ENCODE peak calls at places on chromosomes 12 and 14, in ten cellular contexts. One of them, this sample, is unnamed.

GRCh38 chr12:50195832-50196231 is 28.7 kb upstream of the CERS5 start:
- DNase-seq in LoVo: no peak
- DNase-seq in NCI-H460: no peak
- DNase-seq in H7: no peak
- DNase-seq in NCI-H345: no peak
- DNase-seq in AG20443: peak; percentile 15
- DNase-seq in activated T-helper 2 cell treated with anti-CD3 and anti-CD28 coated beads, Interferon-gamma antibody, Interleukin-2, Interleukin-4, amounts not matched to agents 10 μg/mL and 5 μg/mL and 100 μg/mL, durations not matched to agents 14 hours and 24 hours and 36 hours: no peak
- DNase-seq in omental fat pad: no peak
- DNase-seq in activated naive CD4-positive, alpha-beta T cell treated with anti-CD3 and anti-CD28 coated beads for 36 hours: no peak
- DNase-seq in fibroblast of the aortic adventitia: no peak
- DNase-seq in this sample: no peak

GRCh38 chr14:51554339-51554920 is 97.3 kb upstream of the FRMD6 start:
- DNase-seq in omental fat pad: no peak
- DNase-seq in LoVo: peak; percentile 15
- DNase-seq in NCI-H345: no peak
- DNase-seq in H7: no peak
- DNase-seq in AG20443: peak; percentile 84
- DNase-seq in activated T-helper 2 cell treated with anti-CD3 and anti-CD28 coated beads, Interferon-gamma antibody, Interleukin-2, Interleukin-4, amounts not matched to agents 10 μg/mL and 5 μg/mL and 100 μg/mL, durations not matched to agents 14 hours and 24 hours and 36 hours: no peak
- DNase-seq in NCI-H460: peak; percentile 55
- DNase-seq in activated naive CD4-positive, alpha-beta T cell treated with anti-CD3 and anti-CD28 coated beads for 36 hours: no peak
- DNase-seq in fibroblast of the aortic adventitia: peak; percentile 80
- DNase-seq in this sample: peak; percentile 95

GRCh38 chr14:102913341-102914211 is 8.9 kb upstream of the AMN start:
- DNase-seq in H7: peak; percentile 80
- DNase-seq in NCI-H345: no peak
- DNase-seq in activated T-helper 2 cell treated with anti-CD3 and anti-CD28 coated beads, Interferon-gamma antibody, Interleukin-2, Interleukin-4, amounts not matched to agents 10 μg/mL and 5 μg/mL and 100 μg/mL, durations not matched to agents 14 hours and 24 hours and 36 hours: no peak
- DNase-seq in activated naive CD4-positive, alpha-beta T cell treated with anti-CD3 and anti-CD28 coated beads for 36 hours: no peak
- DNase-seq in fibroblast of the aortic adventitia: no peak
- DNase-seq in AG20443: no peak
- DNase-seq in LoVo: no peak
- DNase-seq in omental fat pad: no peak
- DNase-seq in NCI-H460: no peak
- DNase-seq in this sample: no peak

GRCh38 chr12:104507672-104508071 is 50.9 kb downstream of the CHST11 start:
- DNase-seq in NCI-H460: no peak
- DNase-seq in fibroblast of the aortic adventitia: no peak
- DNase-seq in omental fat pad: no peak
- DNase-seq in activated naive CD4-positive, alpha-beta T cell treated with anti-CD3 and anti-CD28 coated beads for 36 hours: no peak
- DNase-seq in NCI-H345: peak; percentile 76
- DNase-seq in AG20443: no peak
- DNase-seq in H7: peak; percentile 58
- DNase-seq in LoVo: no peak
- DNase-seq in activated T-helper 2 cell treated with anti-CD3 and anti-CD28 coated beads, Interferon-gamma antibody, Interleukin-2, Interleukin-4, amounts not matched to agents 10 μg/mL and 5 μg/mL and 100 μg/mL, durations not matched to agents 14 hours and 24 hours and 36 hours: no peak
- DNase-seq in this sample: peak; percentile 26

GRCh38 chr14:77638738-77639137 is 22.3 kb upstream of the SPTLC2 start:
- DNase-seq in H7: no peak
- DNase-seq in activated naive CD4-positive, alpha-beta T cell treated with anti-CD3 and anti-CD28 coated beads for 36 hours: no peak
- DNase-seq in AG20443: peak; percentile 74
- DNase-seq in NCI-H345: no peak
- DNase-seq in fibroblast of the aortic adventitia: peak; percentile 82
- DNase-seq in LoVo: peak; percentile 40
- DNase-seq in activated T-helper 2 cell treated with anti-CD3 and anti-CD28 coated beads, Interferon-gamma antibody, Interleukin-2, Interleukin-4, amounts not matched to agents 10 μg/mL and 5 μg/mL and 100 μg/mL, durations not matched to agents 14 hours and 24 hours and 36 hours: no peak
- DNase-seq in omental fat pad: no peak
- DNase-seq in NCI-H460: no peak
- DNase-seq in this sample: peak; percentile 84

GRCh38 chr12:99154264-99154982 is 493.1 kb upstream of the GARIN6 start:
- DNase-seq in fibroblast of the aortic adventitia: no peak
- DNase-seq in activated T-helper 2 cell treated with anti-CD3 and anti-CD28 coated beads, Interferon-gamma antibody, Interleukin-2, Interleukin-4, amounts not matched to agents 10 μg/mL and 5 μg/mL and 100 μg/mL, durations not matched to agents 14 hours and 24 hours and 36 hours: no peak
- DNase-seq in H7: no peak
- DNase-seq in omental fat pad: no peak
- DNase-seq in activated naive CD4-positive, alpha-beta T cell treated with anti-CD3 and anti-CD28 coated beads for 36 hours: no peak
- DNase-seq in NCI-H345: no peak
- DNase-seq in AG20443: no peak
- DNase-seq in NCI-H460: no peak
- DNase-seq in LoVo: no peak
- DNase-seq in this sample: no peak

GRCh38 chr12:47393403-47393790 is 312.4 kb downstream of the RPAP3 start:
- DNase-seq in LoVo: no peak
- DNase-seq in fibroblast of the aortic adventitia: peak; percentile 75
- DNase-seq in NCI-H345: no peak
- DNase-seq in activated naive CD4-positive, alpha-beta T cell treated with anti-CD3 and anti-CD28 coated beads for 36 hours: no peak
- DNase-seq in NCI-H460: no peak
- DNase-seq in omental fat pad: no peak
- DNase-seq in H7: no peak
- DNase-seq in activated T-helper 2 cell treated with anti-CD3 and anti-CD28 coated beads, Interferon-gamma antibody, Interleukin-2, Interleukin-4, amounts not matched to agents 10 μg/mL and 5 μg/mL and 100 μg/mL, durations not matched to agents 14 hours and 24 hours and 36 hours: no peak
- DNase-seq in AG20443: no peak
- DNase-seq in this sample: no peak

GRCh38 chr12:116246490-116247179 is 30.9 kb downstream of the MED13L start:
- DNase-seq in AG20443: no peak
- DNase-seq in H7: no peak
- DNase-seq in LoVo: no peak
- DNase-seq in NCI-H460: no peak
- DNase-seq in omental fat pad: no peak
- DNase-seq in NCI-H345: no peak
- DNase-seq in fibroblast of the aortic adventitia: no peak
- DNase-seq in activated T-helper 2 cell treated with anti-CD3 and anti-CD28 coated beads, Interferon-gamma antibody, Interleukin-2, Interleukin-4, amounts not matched to agents 10 μg/mL and 5 μg/mL and 100 μg/mL, durations not matched to agents 14 hours and 24 hours and 36 hours: no peak
- DNase-seq in activated naive CD4-positive, alpha-beta T cell treated with anti-CD3 and anti-CD28 coated beads for 36 hours: no peak
- DNase-seq in this sample: no peak

GRCh38 chr14:99527026-99527425 is 45.8 kb downstream of the CCNK start:
- DNase-seq in omental fat pad: no peak
- DNase-seq in fibroblast of the aortic adventitia: no peak
- DNase-seq in NCI-H345: no peak
- DNase-seq in activated T-helper 2 cell treated with anti-CD3 and anti-CD28 coated beads, Interferon-gamma antibody, Interleukin-2, Interleukin-4, amounts not matched to agents 10 μg/mL and 5 μg/mL and 100 μg/mL, durations not matched to agents 14 hours and 24 hours and 36 hours: no peak
- DNase-seq in AG20443: no peak
- DNase-seq in LoVo: no peak
- DNase-seq in NCI-H460: no peak
- DNase-seq in activated naive CD4-positive, alpha-beta T cell treated with anti-CD3 and anti-CD28 coated beads for 36 hours: no peak
- DNase-seq in H7: no peak
- DNase-seq in this sample: no peak

GRCh38 chr14:65100905-65101541 is 1.3 kb downstream of the MAX start:
- DNase-seq in fibroblast of the aortic adventitia: peak; percentile 13
- DNase-seq in omental fat pad: no peak
- DNase-seq in activated T-helper 2 cell treated with anti-CD3 and anti-CD28 coated beads, Interferon-gamma antibody, Interleukin-2, Interleukin-4, amounts not matched to agents 10 μg/mL and 5 μg/mL and 100 μg/mL, durations not matched to agents 14 hours and 24 hours and 36 hours: no peak
- DNase-seq in activated naive CD4-positive, alpha-beta T cell treated with anti-CD3 and anti-CD28 coated beads for 36 hours: no peak
- DNase-seq in NCI-H345: no peak
- DNase-seq in H7: no peak
- DNase-seq in NCI-H460: no peak
- DNase-seq in AG20443: no peak
- DNase-seq in LoVo: no peak
- DNase-seq in this sample: no peak

GRCh38 chr12:14256555-14257169 is 108.8 kb upstream of the ATF7IP start:
- DNase-seq in H7: peak; percentile 50
- DNase-seq in omental fat pad: peak; percentile 46
- DNase-seq in LoVo: peak; percentile 76
- DNase-seq in fibroblast of the aortic adventitia: peak; percentile 92
- DNase-seq in activated T-helper 2 cell treated with anti-CD3 and anti-CD28 coated beads, Interferon-gamma antibody, Interleukin-2, Interleukin-4, amounts not matched to agents 10 μg/mL and 5 μg/mL and 100 μg/mL, durations not matched to agents 14 hours and 24 hours and 36 hours: peak; percentile 68
- DNase-seq in activated naive CD4-positive, alpha-beta T cell treated with anti-CD3 and anti-CD28 coated beads for 36 hours: peak; percentile 87
- DNase-seq in AG20443: peak; percentile 79
- DNase-seq in NCI-H460: peak; percentile 68
- DNase-seq in NCI-H345: peak; percentile 15
- DNase-seq in this sample: peak; percentile 59

GRCh38 chr14:100317897-100318808 is 5.0 kb upstream of the SLC25A47 start:
- DNase-seq in AG20443: peak; percentile 93
- DNase-seq in NCI-H345: no peak
- DNase-seq in H7: peak; percentile 96
- DNase-seq in activated T-helper 2 cell treated with anti-CD3 and anti-CD28 coated beads, Interferon-gamma antibody, Interleukin-2, Interleukin-4, amounts not matched to agents 10 μg/mL and 5 μg/mL and 100 μg/mL, durations not matched to agents 14 hours and 24 hours and 36 hours: peak; percentile 48
- DNase-seq in activated naive CD4-positive, alpha-beta T cell treated with anti-CD3 and anti-CD28 coated beads for 36 hours: peak; percentile 71
- DNase-seq in NCI-H460: no peak
- DNase-seq in fibroblast of the aortic adventitia: peak; percentile 60
- DNase-seq in LoVo: peak; percentile 30
- DNase-seq in omental fat pad: peak; percentile 52
- DNase-seq in this sample: no peak

GRCh38 chr12:4649358-4649661 is 396 bp downstream of the NDUFA9 start:
- DNase-seq in activated T-helper 2 cell treated with anti-CD3 and anti-CD28 coated beads, Interferon-gamma antibody, Interleukin-2, Interleukin-4, amounts not matched to agents 10 μg/mL and 5 μg/mL and 100 μg/mL, durations not matched to agents 14 hours and 24 hours and 36 hours: no peak
- DNase-seq in omental fat pad: no peak
- DNase-seq in NCI-H460: no peak
- DNase-seq in NCI-H345: no peak
- DNase-seq in activated naive CD4-positive, alpha-beta T cell treated with anti-CD3 and anti-CD28 coated beads for 36 hours: no peak
- DNase-seq in LoVo: no peak
- DNase-seq in AG20443: no peak
- DNase-seq in fibroblast of the aortic adventitia: no peak
- DNase-seq in H7: no peak
- DNase-seq in this sample: no peak

GRCh38 chr12:93502802-93503623 is 35.7 kb downstream of the MRPL42 start:
- DNase-seq in AG20443: peak; percentile 42
- DNase-seq in omental fat pad: no peak
- DNase-seq in NCI-H345: peak; percentile 19
- DNase-seq in activated T-helper 2 cell treated with anti-CD3 and anti-CD28 coated beads, Interferon-gamma antibody, Interleukin-2, Interleukin-4, amounts not matched to agents 10 μg/mL and 5 μg/mL and 100 μg/mL, durations not matched to agents 14 hours and 24 hours and 36 hours: peak; percentile 26
- DNase-seq in fibroblast of the aortic adventitia: peak; percentile 67
- DNase-seq in H7: no peak
- DNase-seq in activated naive CD4-positive, alpha-beta T cell treated with anti-CD3 and anti-CD28 coated beads for 36 hours: peak; percentile 75
- DNase-seq in LoVo: peak; percentile 29
- DNase-seq in NCI-H460: peak; percentile 41
- DNase-seq in this sample: no peak

GRCh38 chr12:113776536-113776935 is 189.6 kb downstream of the RBM19 start:
- DNase-seq in NCI-H345: no peak
- DNase-seq in NCI-H460: no peak
- DNase-seq in activated naive CD4-positive, alpha-beta T cell treated with anti-CD3 and anti-CD28 coated beads for 36 hours: no peak
- DNase-seq in fibroblast of the aortic adventitia: no peak
- DNase-seq in AG20443: no peak
- DNase-seq in H7: no peak
- DNase-seq in activated T-helper 2 cell treated with anti-CD3 and anti-CD28 coated beads, Interferon-gamma antibody, Interleukin-2, Interleukin-4, amounts not matched to agents 10 μg/mL and 5 μg/mL and 100 μg/mL, durations not matched to agents 14 hours and 24 hours and 36 hours: no peak
- DNase-seq in LoVo: no peak
- DNase-seq in omental fat pad: no peak
- DNase-seq in this sample: no peak

GRCh38 chr14:51871846-51872245 is 11.4 kb downstream of the GNG2 start:
- DNase-seq in NCI-H345: no peak
- DNase-seq in activated naive CD4-positive, alpha-beta T cell treated with anti-CD3 and anti-CD28 coated beads for 36 hours: no peak
- DNase-seq in H7: no peak
- DNase-seq in LoVo: no peak
- DNase-seq in AG20443: no peak
- DNase-seq in NCI-H460: no peak
- DNase-seq in omental fat pad: no peak
- DNase-seq in fibroblast of the aortic adventitia: no peak
- DNase-seq in activated T-helper 2 cell treated with anti-CD3 and anti-CD28 coated beads, Interferon-gamma antibody, Interleukin-2, Interleukin-4, amounts not matched to agents 10 μg/mL and 5 μg/mL and 100 μg/mL, durations not matched to agents 14 hours and 24 hours and 36 hours: no peak
- DNase-seq in this sample: no peak

GRCh38 chr12:49019435-49020317 is 1.1 kb upstream of the PRKAG1 start:
- DNase-seq in H7: peak; percentile 91
- DNase-seq in activated T-helper 2 cell treated with anti-CD3 and anti-CD28 coated beads, Interferon-gamma antibody, Interleukin-2, Interleukin-4, amounts not matched to agents 10 μg/mL and 5 μg/mL and 100 μg/mL, durations not matched to agents 14 hours and 24 hours and 36 hours: no peak
- DNase-seq in NCI-H460: peak; percentile 57
- DNase-seq in AG20443: peak; percentile 67
- DNase-seq in omental fat pad: no peak
- DNase-seq in LoVo: peak; percentile 59
- DNase-seq in fibroblast of the aortic adventitia: peak; percentile 35
- DNase-seq in NCI-H345: no peak
- DNase-seq in activated naive CD4-positive, alpha-beta T cell treated with anti-CD3 and anti-CD28 coated beads for 36 hours: peak; percentile 59
- DNase-seq in this sample: peak; percentile 32

This sample was measured in HT1080.